ENCODE peak calls at places on chromosomes 2 and 18, in ten cellular contexts. I is PC-9, M is HCT116, F is K562, Z is astrocyte, S is HepG2, P is GM23248, W is neural progenitor cell, J is GM12878, C is fibroblast of lung. N is an unnamed sample. For H3K4me1, the result is how much of the 10 kb centered on the place peaks cover.

GRCh38 chr2:109033171-109033570 is 44.2 kb upstream of the EDAR start:
- DNase-seq in I (no peak), M (no peak), F (no peak), Z (no peak), S (no peak), P (no peak), W (no peak), J (no peak), C (no peak), N (no peak)

GRCh38 chr2:170313636-170314348 is 135.8 kb downstream of the MYO3B start:
- DNase-seq in I (no peak), M (no peak), F (peak), Z (peak), S (no peak), P (peak), W (no peak), J (no peak), C (peak), N (peak)

GRCh38 chr2:46150445-46150970 is 146.7 kb upstream of the EPAS1 start:
- DNase-seq in I (no peak), M (no peak), F (no peak), Z (no peak), S (no peak), P (no peak), W (no peak), J (no peak), C (no peak), N (no peak)

GRCh38 chr2:184875212-184875611 is 276.9 kb downstream of the ZNF804A start:
- DNase-seq in I (no peak), M (no peak), F (no peak), Z (no peak), S (no peak), P (no peak), W (no peak), J (no peak), C (no peak), N (no peak)

GRCh38 chr2:233418761-233419625 is 64.7 kb downstream of the DGKD start:
- DNase-seq in I (no peak), M (peak), F (no peak), Z (peak), S (no peak), P (no peak), W (no peak), J (peak), C (peak), N (no peak)

GRCh38 chr2:169980001-169980400 is 152.7 kb downstream of the UBR3 start:
- DNase-seq in I (no peak), M (no peak), F (no peak), Z (peak), S (no peak), P (no peak), W (no peak), J (no peak), C (peak), N (no peak)

GRCh38 chr2:234429265-234429664 is 67.6 kb downstream of the ARL4C start:
- DNase-seq in I (no peak), M (no peak), F (no peak), Z (no peak), S (peak), P (no peak), W (no peak), J (no peak), C (no peak), N (no peak)

GRCh38 chr18:63747006-63747405 is 28.2 kb upstream of the SERPINB7 start:
- DNase-seq in I (no peak), M (no peak), F (no peak), Z (no peak), S (no peak), P (no peak), W (no peak), J (no peak), C (no peak), N (no peak)

GRCh38 chr2:153875801-153876466 is 4.2 kb downstream of the GALNT13 start:
- DNase-seq in I (no peak), M (no peak), F (no peak), Z (no peak), S (no peak), P (no peak), W (no peak), J (no peak), C (no peak), N (no peak)

GRCh38 chr2:237868631-237869356 is 9.4 kb downstream of the RAMP1 start:
- DNase-seq in I (no peak), M (no peak), F (no peak), Z (peak), S (no peak), P (no peak), W (no peak), J (no peak), C (peak), N (no peak)

GRCh38 chr2:190911813-190912212 is 31.2 kb downstream of the GLS start:
- DNase-seq in I (no peak), M (no peak), F (no peak), Z (peak), S (no peak), P (no peak), W (no peak), J (peak), C (peak), N (no peak)

GRCh38 chr18:286515-287310 is 18.9 kb upstream of the THOC1 start:
- DNase-seq in I (no peak), M (no peak), F (no peak), Z (peak), S (peak), P (peak), W (peak), J (no peak), C (peak), N (no peak)

GRCh38 chr2:238771193-238771592 is 76.7 kb upstream of the TWIST2 start:
- DNase-seq in I (no peak), M (no peak), F (peak), Z (peak), S (peak), P (peak), W (peak), J (no peak), C (peak), N (no peak)

DNA sequence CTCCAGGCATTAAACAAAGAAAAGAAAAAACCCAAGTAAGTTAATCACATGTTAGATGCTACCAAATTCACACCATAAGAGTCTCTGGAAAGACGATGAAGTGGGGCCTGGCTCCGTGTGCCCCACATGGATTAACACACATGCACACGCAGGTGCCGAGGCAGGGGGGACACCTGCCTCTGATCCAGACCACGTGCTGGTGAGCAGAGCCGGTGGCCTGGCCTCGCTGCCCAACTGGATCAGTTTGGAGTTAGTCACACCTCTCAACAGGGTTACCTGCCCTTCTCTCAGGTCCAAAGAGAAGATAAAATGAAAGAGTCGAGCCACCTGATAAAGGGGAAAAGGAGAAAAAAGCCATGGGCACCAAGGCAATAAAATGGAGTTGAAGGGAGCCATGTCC is 40.5 kb downstream of the MRPL35 start:
- DNase-seq in I (no peak), M (no peak), F (no peak), Z (no peak), S (no peak), P (no peak), W (no peak), J (no peak), C (no peak), N (no peak)
- H3K4me1 ChIP-seq in I (under half), M (under half), F (under half), Z (under half), S (under half), P (under half), W (under half), J (under half), C (under half), N (under half)

DNA sequence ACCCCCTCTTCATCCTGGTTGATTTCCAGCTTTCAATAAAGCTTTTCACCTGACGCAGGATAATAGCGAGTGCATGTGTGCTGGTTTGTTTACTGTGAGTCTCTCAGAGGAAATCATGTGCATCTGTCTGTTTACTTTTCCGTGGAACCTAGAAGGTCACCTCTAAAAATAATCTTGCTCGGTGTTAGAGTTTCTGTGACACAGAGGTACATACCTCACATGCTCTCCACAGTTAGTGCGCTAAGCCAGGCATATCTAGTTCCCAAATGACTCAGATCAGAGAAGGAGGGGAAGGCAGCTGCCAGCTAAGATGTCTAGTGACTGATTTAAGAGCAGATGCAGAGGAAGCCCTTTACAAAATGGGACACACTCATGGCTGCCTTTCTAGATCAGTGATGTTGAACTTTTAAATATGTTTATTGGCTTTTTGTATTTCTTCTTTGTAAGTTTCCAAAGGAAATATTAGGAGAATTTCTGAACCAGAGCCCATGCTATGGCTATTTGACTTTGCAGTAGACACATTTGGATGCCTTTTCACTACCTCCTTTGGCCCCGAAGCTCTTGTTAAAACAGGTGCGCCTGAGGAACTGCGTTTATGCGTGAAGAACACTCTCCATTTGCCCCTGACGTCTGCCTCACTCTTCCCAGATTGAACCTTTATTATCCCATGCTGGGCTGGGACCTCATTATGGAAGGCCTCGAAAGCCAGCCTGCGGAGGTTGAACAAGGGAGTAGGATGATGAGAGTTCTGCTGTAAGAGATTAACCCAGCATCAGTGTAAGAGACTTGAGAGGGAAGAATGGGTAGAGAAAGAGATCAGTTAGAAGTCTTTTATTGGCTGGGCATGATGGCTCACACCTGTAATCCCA is 145.6 kb downstream of the FAM161A start:
- DNase-seq in I (peak), M (no peak), F (no peak), Z (peak), S (peak), P (peak), W (peak), J (peak), C (peak), N (peak)
- H2AFZ ChIP-seq in I (no peak), M (no peak), F (no peak), Z (no peak), S (no peak), P (no peak), W (no peak), J (peak), C (no peak), N (no peak)

DNA sequence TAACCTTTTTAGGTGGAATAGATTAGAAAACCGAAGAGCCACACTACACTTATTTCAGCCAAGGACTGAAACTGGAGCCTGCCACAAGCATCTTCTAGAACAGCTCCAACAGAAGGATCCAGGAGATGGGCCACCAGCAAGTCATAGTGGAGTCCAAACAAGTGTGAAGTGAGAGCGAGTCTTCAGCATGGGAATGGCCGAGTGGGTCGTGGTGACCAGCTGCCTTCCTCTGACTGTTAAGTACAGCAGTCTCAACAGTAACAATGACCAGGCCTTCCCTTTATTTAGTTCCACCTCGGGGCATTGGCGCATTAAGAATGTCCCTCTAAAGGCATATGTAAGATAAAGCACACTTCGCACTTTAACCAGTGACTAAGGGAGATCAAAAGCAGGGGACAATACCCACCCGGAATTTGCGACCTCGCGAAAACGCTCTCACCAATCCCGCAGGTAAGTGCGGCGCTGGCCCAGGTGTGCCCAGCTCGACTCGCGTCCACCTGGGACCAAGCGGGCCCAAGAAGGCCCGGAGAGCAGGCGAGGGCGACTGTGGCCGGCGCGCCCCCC is 1.1 kb downstream of the L3MBTL4 start:
- DNase-seq in I (no peak), M (no peak), F (no peak), Z (no peak), S (no peak), P (no peak), W (peak), J (no peak), C (no peak), N (no peak)
- TF ChIP-seq EZH2 in I (no peak), M (no peak), F (no peak), Z (no peak), S (no peak), P (peak), W (no peak), J (no peak), C (no peak), N (no peak)

GRCh38 chr2:42099431-42100173 is 51.8 kb downstream of the PKDCC start:
- DNase-seq in I (no peak), M (no peak), F (no peak), Z (no peak), S (no peak), P (no peak), W (no peak), J (no peak), C (no peak), N (no peak)

GRCh38 chr2:42103829-42104228 is 56.0 kb downstream of the PKDCC start:
- DNase-seq in I (no peak), M (no peak), F (no peak), Z (no peak), S (no peak), P (no peak), W (no peak), J (no peak), C (no peak), N (no peak)

GRCh38 chr2:42102606-42103450 is 55.0 kb downstream of the PKDCC start:
- DNase-seq in I (peak), M (no peak), F (no peak), Z (peak), S (no peak), P (no peak), W (peak), J (no peak), C (peak), N (no peak)

GRCh38 chr2:42100696-42101585 is 53.1 kb downstream of the PKDCC start:
- DNase-seq in I (peak), M (no peak), F (no peak), Z (peak), S (no peak), P (peak), W (peak), J (no peak), C (peak), N (no peak)

DNA sequence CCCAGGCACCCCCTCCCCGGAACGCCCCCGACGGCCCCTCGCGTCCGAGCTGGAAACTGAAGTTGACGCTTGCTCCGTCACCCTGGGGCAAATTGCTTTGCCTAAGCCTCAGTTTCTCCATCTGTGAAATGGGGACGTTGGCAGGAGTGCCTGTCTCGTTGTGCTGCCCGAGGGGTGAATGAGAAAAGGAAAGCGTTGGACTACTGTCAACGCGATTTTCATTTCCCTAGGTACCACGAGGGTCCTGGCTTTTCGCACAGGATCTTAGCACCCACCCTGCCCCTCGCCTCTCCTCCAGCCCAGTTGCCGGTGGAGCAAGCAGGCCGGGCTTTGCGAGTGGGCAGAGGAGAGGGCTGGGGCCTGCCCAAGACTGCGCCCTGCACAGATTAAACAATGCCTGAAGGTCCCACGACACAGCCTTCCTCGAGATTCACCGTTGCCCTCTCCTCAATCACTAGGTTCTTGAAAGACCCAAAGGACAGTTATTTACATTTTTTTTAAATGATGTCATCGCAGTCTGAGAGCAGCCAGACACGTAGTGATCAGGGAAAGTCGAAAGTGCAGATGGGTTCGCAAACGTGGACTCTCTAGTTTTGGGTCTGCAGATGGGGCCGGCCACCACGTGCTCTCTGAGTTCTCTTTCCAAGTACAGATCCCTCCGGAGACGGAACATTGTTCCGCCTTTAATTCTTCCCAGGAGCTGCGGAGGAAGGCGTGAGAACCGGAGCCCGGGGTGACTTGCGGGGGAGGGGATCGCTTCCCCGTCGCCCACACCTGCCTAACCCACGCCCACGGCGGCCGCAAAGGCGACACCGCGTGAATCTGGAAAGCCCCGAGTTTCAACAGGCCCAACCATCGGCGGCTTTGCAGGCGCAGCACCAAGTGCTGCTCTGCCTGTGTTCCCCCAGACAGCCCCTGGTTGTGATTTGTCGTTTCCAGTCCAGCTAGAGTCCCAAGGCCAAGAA is 54.1 kb downstream of the PKDCC start:
- DNase-seq in I (peak), M (no peak), F (no peak), Z (peak), S (peak), P (peak), W (peak), J (peak), C (peak), N (no peak)
- H3K4me1 ChIP-seq in I (under half), M (under half), F (under half), Z (under half), S (half or more), P (under half), W (under half), J (half or more), C (under half), N (under half)

GRCh38 chr18:22933958-22934423 is 863 bp downstream of the RBBP8 start:
- DNase-seq in I (no peak), M (no peak), F (no peak), Z (peak), S (no peak), P (peak), W (no peak), J (peak), C (no peak), N (no peak)

GRCh38 chr18:22934789-22935188 is 1.7 kb downstream of the RBBP8 start:
- DNase-seq in I (no peak), M (no peak), F (no peak), Z (no peak), S (no peak), P (no peak), W (no peak), J (no peak), C (no peak), N (no peak)

GRCh38 chr18:22933206-22933957 is at the start of gene RBBP8:
- DNase-seq in I (peak), M (peak), F (peak), Z (peak), S (peak), P (peak), W (peak), J (peak), C (peak), N (peak)

GRCh38 chr18:22935431-22935830 is 2.3 kb downstream of the RBBP8 start:
- DNase-seq in I (no peak), M (no peak), F (no peak), Z (no peak), S (no peak), P (no peak), W (peak), J (no peak), C (no peak), N (peak)

DNA sequence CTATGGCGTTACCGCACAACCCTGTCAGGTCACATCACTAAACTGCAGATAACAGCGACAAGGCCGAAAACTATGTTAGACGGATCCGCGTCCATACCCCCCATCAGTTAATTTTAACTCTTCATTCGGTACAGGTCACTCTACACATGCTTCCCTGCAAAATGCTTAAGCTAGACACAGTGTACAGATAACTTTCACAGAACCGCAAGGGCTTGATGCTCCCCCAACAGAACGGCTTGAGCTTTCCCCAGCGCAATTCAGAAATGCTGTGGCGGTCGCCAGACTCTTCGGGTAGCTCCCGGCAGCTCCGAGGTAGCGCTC is 283 bp upstream of the RBBP8 start:
- DNase-seq in I (no peak), M (no peak), F (no peak), Z (no peak), S (no peak), P (no peak), W (no peak), J (no peak), C (no peak), N (no peak)
- H2AFZ ChIP-seq in I (peak), M (no peak), F (peak), Z (peak), S (peak), P (peak), W (peak), J (peak), C (peak), N (peak)